ENCODE peak calls at places on chromosome 3, in five cellular contexts. Q is K562, P is H1, Y is astrocyte, F is neuronal stem cell. W is an unnamed sample. For H3K4me1, the result is how much of the 10 kb centered on the place peaks cover.

GRCh38 chr3:95168526-95168925 is 1105.7 kb downstream of the NSUN3 start:
- DNase-seq in Q (no peak), F (no peak), Y (no peak), P (no peak), W (no peak)

GRCh38 chr3:153752405-153753027 is 368.7 kb upstream of the ARHGEF26 start:
- DNase-seq in F (no peak), Y (no peak), P (no peak), Q (no peak), W (no peak)

GRCh38 chr3:9976736-9977709 is 9.6 kb downstream of the EMC3 start:
- DNase-seq in P (no peak), Q (peak), Y (peak), F (no peak), W (peak)

GRCh38 chr3:3258281-3258680 is 78.8 kb upstream of the CRBN start:
- DNase-seq in Y (no peak), Q (no peak), P (no peak), F (no peak), W (no peak)

GRCh38 chr3:38647217-38647970 is 2.1 kb downstream of the SCN5A start:
- DNase-seq in Y (no peak), F (no peak), P (no peak), Q (no peak), W (no peak)

GRCh38 chr3:81788650-81789049 is 27.2 kb upstream of the GBE1 start:
- DNase-seq in F (no peak), Y (no peak), Q (no peak), P (no peak), W (no peak)

GRCh38 chr3:107775958-107776357 is 253.2 kb downstream of the BBX start:
- DNase-seq in Y (no peak), Q (no peak), F (no peak), P (no peak), W (no peak)

GRCh38 chr3:159929181-159929893 is 59.3 kb upstream of the IL12A start:
- DNase-seq in Y (peak), F (no peak), P (no peak), Q (no peak), W (no peak)

GRCh38 chr3:156687023-156687422 is 12.6 kb downstream of the TIPARP start:
- DNase-seq in Q (no peak), F (no peak), Y (no peak), P (no peak), W (no peak)

GRCh38 chr3:39541917-39542329 is 74.4 kb downstream of the MOBP start:
- DNase-seq in P (no peak), Y (peak), Q (no peak), F (peak), W (no peak)

GRCh38 chr3:50340404-50341329 is at the start of gene RASSF1:
- DNase-seq in Q (peak), F (no peak), P (peak), Y (no peak), W (peak)

GRCh38 chr3:79018671-79019136 is 749.1 kb downstream of the ROBO1 start:
- DNase-seq in Y (peak), F (peak), Q (no peak), P (peak), W (peak)

GRCh38 chr3:31530039-31530983 is 2.4 kb upstream of the STT3B start:
- DNase-seq in Q (no peak), F (no peak), Y (no peak), P (no peak), W (no peak)

GRCh38 chr3:50592568-50592967 is 19.0 kb downstream of the CISH start:
- DNase-seq in F (no peak), P (no peak), Y (no peak), Q (peak), W (no peak)

DNA sequence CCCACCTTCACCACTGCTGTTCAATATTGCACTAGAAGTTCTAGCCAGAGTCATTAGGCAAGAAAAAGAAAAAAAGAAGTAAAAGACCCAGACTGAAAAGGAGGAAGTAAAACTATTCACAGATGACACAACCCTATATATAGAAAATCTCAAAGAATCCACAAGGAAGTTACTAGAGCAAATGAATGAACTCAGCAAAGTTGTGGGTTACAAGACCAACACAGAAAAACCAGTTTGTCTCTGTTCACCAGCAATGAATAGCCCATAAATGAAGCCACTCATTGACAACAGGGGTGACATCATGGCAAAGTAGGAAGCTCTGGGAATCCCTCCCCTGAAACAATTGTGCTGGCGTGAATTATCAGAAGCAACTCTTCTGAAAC is 4.6 kb downstream of the CFAP100 start:
- DNase-seq in P (no peak), Y (no peak), F (no peak), Q (no peak), W (no peak)
- H3K4me1 ChIP-seq in P (under half), Y (under half), F (under half), Q (under half), W (under half)

GRCh38 chr3:60055765-60056164 is 1005.9 kb upstream of the CFAP20DC start:
- DNase-seq in P (no peak), Y (peak), Q (no peak), F (no peak), W (no peak)
- H3K9ac ChIP-seq in P (no peak), Y (no peak), Q (no peak), F (no peak), W (no peak)

DNA sequence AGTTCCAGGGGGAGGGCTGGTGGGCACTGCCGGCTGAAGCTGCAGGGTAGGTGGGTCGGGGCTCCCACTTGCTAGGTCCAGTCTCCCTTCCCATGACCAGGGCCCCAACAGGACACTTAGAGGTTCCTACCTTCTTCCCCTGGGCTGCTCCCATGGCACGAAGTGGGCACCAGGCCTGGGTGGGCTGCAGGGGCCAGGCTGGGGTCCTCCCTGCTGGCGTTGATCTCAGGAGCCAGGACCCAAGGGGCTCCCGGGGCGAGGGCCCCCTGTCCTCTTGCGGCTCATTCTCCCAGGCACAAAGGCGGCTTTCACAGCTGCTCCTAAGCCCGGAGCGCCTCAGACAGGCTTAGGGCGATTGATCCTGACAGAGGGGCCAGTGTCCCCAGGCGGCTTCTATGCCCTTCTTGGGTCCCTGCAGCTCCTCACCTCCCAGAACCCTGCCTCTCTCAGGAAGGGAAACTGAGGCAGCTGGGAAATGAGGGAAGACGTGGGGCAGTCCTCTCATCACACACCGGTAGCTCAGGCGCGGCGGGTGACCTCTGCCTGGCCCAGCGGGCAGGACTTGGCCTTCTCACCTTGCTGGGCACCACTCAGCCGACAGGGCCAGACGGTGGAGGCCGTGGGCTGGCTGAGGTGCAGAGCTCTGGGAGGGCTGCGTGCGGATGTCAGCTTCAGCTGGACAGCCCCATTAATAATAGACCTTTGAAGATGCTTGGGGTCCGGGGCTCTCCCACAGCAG is 39.6 kb downstream of the FAM3D start:
- DNase-seq in F (no peak), Y (no peak), Q (no peak), P (no peak), W (peak)
- H3K4me1 ChIP-seq in F (under half), Y (under half), Q (under half), P (under half), W (under half)

DNA sequence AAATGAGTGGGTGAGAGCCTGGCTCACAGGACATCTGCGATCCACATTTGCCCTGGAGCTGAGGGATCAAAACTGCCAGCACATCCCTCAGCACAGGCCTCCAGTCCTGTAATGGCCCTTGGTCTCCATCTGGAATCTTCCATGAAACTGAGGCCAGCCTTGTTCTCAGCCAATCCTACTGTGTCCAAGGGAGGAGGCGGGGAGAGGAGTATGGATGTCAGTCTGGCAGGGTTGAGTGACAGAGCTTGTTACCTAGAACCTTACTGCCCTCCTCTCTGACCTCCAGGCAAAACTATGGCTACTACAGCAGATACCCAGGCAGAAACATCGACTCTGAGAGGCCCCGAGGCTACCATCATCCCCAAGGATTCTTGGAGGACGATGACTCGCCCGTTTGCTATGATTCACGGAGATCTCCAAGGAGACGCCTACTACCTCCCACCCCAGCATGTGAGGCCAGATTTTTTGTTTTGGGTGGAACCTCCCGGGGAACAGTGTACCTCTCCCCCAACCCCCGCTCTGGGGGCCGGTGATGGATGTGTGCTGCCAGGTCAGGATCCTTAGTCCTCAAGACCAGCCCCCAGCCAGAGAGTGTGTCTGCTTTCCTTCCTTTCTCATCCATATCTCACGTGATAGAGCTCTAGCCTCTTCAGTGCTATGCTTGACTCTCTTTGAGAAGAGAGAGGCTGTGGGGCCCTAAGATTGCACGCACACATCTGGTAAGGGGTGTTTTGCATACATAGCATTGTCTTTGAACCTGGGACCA is 41.3 kb downstream of the CHDH start:
- DNase-seq in F (no peak), Q (no peak), P (no peak), Y (peak), W (no peak)
- H3K9ac ChIP-seq in F (no peak), Q (no peak), P (no peak), Y (no peak), W (no peak)

DNA sequence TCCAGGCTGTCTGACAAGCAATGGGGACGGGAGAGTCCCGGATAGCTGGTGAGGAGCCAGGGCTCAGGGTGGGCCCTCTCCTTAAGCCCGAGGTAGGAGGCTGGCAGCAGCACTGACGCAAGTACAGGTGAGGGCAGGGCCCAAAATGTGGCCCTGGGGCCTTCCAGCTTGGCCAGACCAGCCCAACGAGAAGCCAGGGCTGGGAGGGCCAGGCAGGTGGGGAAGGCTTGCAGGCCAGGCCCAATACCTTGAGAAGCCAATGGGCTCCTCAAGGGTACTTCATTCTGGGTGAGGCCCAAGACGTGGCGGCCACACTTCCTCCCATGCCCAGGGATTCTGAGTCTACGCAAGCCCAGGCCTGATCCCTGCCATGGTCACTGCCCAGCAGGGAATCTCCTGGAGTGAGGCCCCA is 37.2 kb downstream of the AMOTL2 start:
- DNase-seq in Q (no peak), F (no peak), P (no peak), Y (no peak), W (no peak)
- H3K4me1 ChIP-seq in Q (under half), F (under half), P (under half), Y (under half), W (under half)

W was measured in kidney.